ENCODE peak calls at places on chromosome 3, in four cellular contexts. Y is activated CD4-positive, alpha-beta T cell treated with anti-CD3 and anti-CD28 coated beads for 36 hours; Q is GM10248; X is epithelial cell of prostate. L is an unnamed sample.

GRCh38 chr3:9214599-9214998 is 34.8 kb downstream of the SRGAP3 start:
- DNase-seq in Y (no peak), Q (no peak), X (peak), L (no peak)

GRCh38 chr3:69823710-69824109 is 84.4 kb downstream of the MITF start:
- DNase-seq in Y (no peak), Q (no peak), X (no peak), L (no peak)

GRCh38 chr3:39329493-39329892 is at the start of gene CCR8:
- DNase-seq in Y (no peak), Q (no peak), X (no peak), L (no peak)

GRCh38 chr3:65245133-65246076 is 557.6 kb upstream of the ADAMTS9 start:
- DNase-seq in Y (no peak), Q (no peak), X (no peak), L (no peak)

GRCh38 chr3:171349392-171349791 is 110.8 kb downstream of the TNIK start:
- DNase-seq in Y (no peak), Q (no peak), X (no peak), L (no peak)

GRCh38 chr3:143603774-143604173 is 244.5 kb downstream of the SLC9A9 start:
- DNase-seq in Y (no peak), Q (no peak), X (no peak), L (no peak)

GRCh38 chr3:50913279-50913678 is 238.6 kb downstream of the DOCK3 start:
- DNase-seq in Y (no peak), Q (no peak), X (peak), L (no peak)

GRCh38 chr3:16484216-16484615 is 29.3 kb downstream of the RFTN1 start:
- DNase-seq in Y (no peak), Q (no peak), X (no peak), L (no peak)

GRCh38 chr3:151976211-151977050 is 103.0 kb downstream of the SUCNR1 start:
- DNase-seq in Y (no peak), Q (no peak), X (peak), L (no peak)